ENCODE peak calls at places on chromosomes 4 and X, in four cellular contexts. N is K562, R is A549, M is HepG2. S is an unnamed sample.

GRCh38 chr4:150852237-150852636 is 162.8 kb downstream of the LRBA start:
- DNase-seq in R (no peak), M (no peak), N (no peak), S (no peak)

GRCh38 chrX:108795240-108795639 is 58.9 kb upstream of the IRS4 start:
- DNase-seq in R (no peak), N (no peak), M (no peak), S (no peak)

GRCh38 chrX:130682990-130683389 is 220.0 kb downstream of the ENOX2 start:
- DNase-seq in R (no peak), M (no peak), N (no peak), S (no peak)

GRCh38 chr4:57109847-57110634 is at the start of gene IGFBP7:
- DNase-seq in M (no peak), N (peak), R (no peak), S (peak)

GRCh38 chr4:138181288-138181687 is 60.9 kb downstream of the SLC7A11 start:
- DNase-seq in N (no peak), R (no peak), M (no peak), S (no peak)

GRCh38 chr4:40613456-40613855 is 16.2 kb downstream of the RBM47 start:
- DNase-seq in N (no peak), R (no peak), M (no peak), S (no peak)

GRCh38 chr4:127188847-127189246 is 443.9 kb upstream of the INTU start:
- DNase-seq in M (no peak), R (no peak), N (no peak), S (no peak)

GRCh38 chr4:156321203-156321602 is 367.5 kb upstream of the CTSO start:
- DNase-seq in M (no peak), N (no peak), R (no peak), S (no peak)

GRCh38 chrX:136246201-136246600 is 5.0 kb downstream of the MAP7D3 start:
- DNase-seq in M (no peak), N (no peak), R (no peak), S (no peak)

GRCh38 chrX:1355131-1355799 is 18.7 kb downstream of the IL3RA start:
- DNase-seq in R (no peak), N (no peak), M (no peak), S (peak)

GRCh38 chrX:110182362-110182761 is 135.5 kb downstream of the AMMECR1 start:
- DNase-seq in N (no peak), R (no peak), M (no peak), S (no peak)

GRCh38 chrX:102983205-102983604 is 46.1 kb downstream of the RAB40AL start:
- DNase-seq in N (no peak), M (no peak), R (no peak), S (no peak)

GRCh38 chrX:80808854-80809493 is 703 bp downstream of the BRWD3 start:
- DNase-seq in N (peak), M (no peak), R (peak), S (peak)

GRCh38 chr4:101818362-101818761 is 27.8 kb downstream of the BANK1 start:
- DNase-seq in R (no peak), N (no peak), M (no peak), S (no peak)

GRCh38 chr4:1723131-1723801 is 1.9 kb downstream of the TACC3 start:
- DNase-seq in N (no peak), M (no peak), R (no peak), S (no peak)

DNA sequence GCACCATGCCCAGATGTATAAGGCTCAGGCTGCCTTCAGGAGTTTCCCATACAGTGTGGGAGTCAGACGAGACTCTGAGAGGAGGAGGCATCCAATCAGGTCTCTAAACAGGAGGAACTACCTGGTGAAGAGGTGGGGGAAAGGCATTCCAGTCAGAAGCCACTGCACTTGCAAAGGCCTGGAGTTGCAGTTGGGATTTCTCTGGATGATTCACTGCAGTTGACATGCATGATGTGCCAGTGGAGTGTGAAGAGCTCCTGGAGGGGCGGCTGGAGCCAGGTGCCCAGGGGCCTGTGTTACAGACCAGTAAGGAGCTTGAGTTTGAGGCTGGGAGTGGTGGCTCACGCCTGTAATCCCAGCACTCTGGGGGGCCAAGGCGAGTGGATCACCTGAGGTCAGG is 339.1 kb downstream of the ARHGAP10 start:
- DNase-seq in R (no peak), N (no peak), M (no peak), S (no peak)
- TF ChIP-seq HMGXB4 in R (no peak), N (no peak), M (no peak), S (no peak)

DNA sequence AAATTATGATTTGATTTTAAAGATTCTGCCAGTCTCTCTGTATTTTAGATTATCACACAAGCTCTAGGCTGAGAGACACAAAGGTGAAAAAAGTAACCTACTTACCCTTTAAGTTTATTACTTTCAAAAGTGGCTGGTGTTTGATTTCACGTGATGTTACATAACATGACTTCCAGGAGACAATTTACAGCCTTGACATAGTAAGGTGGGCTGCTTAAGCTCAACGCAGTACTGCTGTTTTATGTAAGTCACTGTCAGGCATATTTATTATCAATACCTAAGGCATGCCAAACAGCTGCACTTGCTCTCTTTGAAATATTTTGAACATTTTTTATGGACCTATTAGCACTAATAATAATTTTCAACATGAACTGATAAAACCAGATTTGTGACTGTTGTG is 451.5 kb upstream of the FAM241A start:
- DNase-seq in R (no peak), M (no peak), N (no peak), S (no peak)
- TF ChIP-seq HMGXB4 in R (no peak), M (no peak), N (no peak), S (no peak)

GRCh38 chr4:13642163-13642562 is 14.6 kb upstream of the BOD1L1 start:
- DNase-seq in M (no peak), N (no peak), R (no peak), S (no peak)
- TF ChIP-seq HMGXB4 in M (no peak), N (no peak), R (no peak), S (no peak)

GRCh38 chrX:134990475-134991473 is at the start of gene SMIM10:
- DNase-seq in N (peak), M (no peak), R (no peak), S (peak)
- TF ChIP-seq HMGXB4 in N (no peak), M (no peak), R (no peak), S (no peak)

DNA sequence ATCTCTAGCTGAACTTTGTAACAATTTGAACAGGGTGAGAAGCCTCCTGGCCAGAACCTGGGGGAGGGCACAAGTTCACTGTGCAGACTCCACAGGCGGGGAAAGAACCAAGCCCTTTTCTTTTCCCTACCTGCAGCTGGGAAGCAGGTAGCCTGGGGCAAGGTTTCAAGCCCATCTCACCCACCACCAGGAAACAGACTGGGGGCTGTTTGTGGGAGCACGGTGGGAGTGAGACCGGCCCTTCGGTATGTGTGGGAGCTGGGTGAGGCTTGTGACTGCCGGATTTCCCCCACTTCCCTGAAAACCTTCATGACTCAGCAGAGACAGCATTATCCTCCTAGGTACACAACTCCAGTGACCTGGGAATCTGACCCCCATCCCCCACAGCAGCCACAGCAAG is 211.7 kb downstream of the ZNF674 start:
- DNase-seq in M (no peak), N (no peak), R (no peak), S (no peak)
- TF ChIP-seq HMGXB4 in M (no peak), N (no peak), R (no peak), S (no peak)

S was measured in WTC11.